ENCODE peak calls at places on chromosomes 2 and 18, in seven cellular contexts. S is tibial artery, F is aorta, D is Peyer's patch, E is small intestine, I is SK-N-SH, K is tibial nerve. A is an unnamed sample. For H3K4me1 and H3K27me3, the result is how much of the 10 kb centered on the place peaks cover.

GRCh38 chr18:46393230-46393629 is 263.8 kb downstream of the LOXHD1 start:
- DNase-seq in E (no peak), D (no peak), F (no peak), S (no peak), I (peak), K (no peak), A (no peak)

GRCh38 chr2:45930396-45930792 is 278.9 kb downstream of the PRKCE start:
- DNase-seq in F (no peak), E (peak), S (no peak), I (no peak), K (no peak), D (no peak), A (no peak)

GRCh38 chr2:216233281-216233995 is 124.3 kb downstream of the XRCC5 start:
- DNase-seq in F (no peak), E (no peak), K (no peak), D (no peak), I (no peak), S (no peak), A (no peak)

GRCh38 chr2:231133365-231134114 is 8.7 kb upstream of the HTR2B start:
- DNase-seq in K (no peak), D (no peak), I (no peak), S (no peak), F (no peak), E (no peak), A (no peak)

GRCh38 chr2:136008205-136008865 is 22.9 kb upstream of the DARS1 start:
- DNase-seq in I (no peak), D (peak), F (no peak), K (peak), S (peak), E (no peak), A (peak)

GRCh38 chr2:120985997-120986651 is 250.5 kb downstream of the GLI2 start:
- DNase-seq in I (peak), F (peak), K (no peak), S (peak), D (peak), E (no peak), A (peak)

GRCh38 chr2:16154061-16154460 is 213.7 kb downstream of the MYCN start:
- DNase-seq in D (no peak), F (no peak), I (no peak), S (no peak), K (peak), E (no peak), A (no peak)

GRCh38 chr2:105749583-105750399 is 5.1 kb downstream of the NCK2 start:
- DNase-seq in K (no peak), S (no peak), E (no peak), D (peak), F (no peak), I (no peak), A (no peak)

GRCh38 chr2:186125156-186125555 is 360.9 kb upstream of the ZC3H15 start:
- DNase-seq in F (no peak), K (no peak), S (no peak), E (no peak), D (no peak), I (no peak), A (no peak)

GRCh38 chr2:200003444-200003843 is 48.1 kb downstream of the MAIP1 start:
- DNase-seq in I (no peak), S (no peak), F (no peak), D (no peak), K (no peak), E (no peak), A (no peak)

GRCh38 chr2:130376433-130377293 is 20.8 kb downstream of the PTPN18 start:
- DNase-seq in E (no peak), F (no peak), S (no peak), K (no peak), I (no peak), D (no peak), A (no peak)

GRCh38 chr18:54263904-54264336 is 5.4 kb upstream of the POLI start:
- DNase-seq in K (no peak), E (no peak), F (no peak), I (no peak), S (no peak), D (no peak), A (no peak)
- H3K4me1 ChIP-seq in K (under half), E (under half), F (under half), I (under half), S (under half), D (under half), A (under half)

DNA sequence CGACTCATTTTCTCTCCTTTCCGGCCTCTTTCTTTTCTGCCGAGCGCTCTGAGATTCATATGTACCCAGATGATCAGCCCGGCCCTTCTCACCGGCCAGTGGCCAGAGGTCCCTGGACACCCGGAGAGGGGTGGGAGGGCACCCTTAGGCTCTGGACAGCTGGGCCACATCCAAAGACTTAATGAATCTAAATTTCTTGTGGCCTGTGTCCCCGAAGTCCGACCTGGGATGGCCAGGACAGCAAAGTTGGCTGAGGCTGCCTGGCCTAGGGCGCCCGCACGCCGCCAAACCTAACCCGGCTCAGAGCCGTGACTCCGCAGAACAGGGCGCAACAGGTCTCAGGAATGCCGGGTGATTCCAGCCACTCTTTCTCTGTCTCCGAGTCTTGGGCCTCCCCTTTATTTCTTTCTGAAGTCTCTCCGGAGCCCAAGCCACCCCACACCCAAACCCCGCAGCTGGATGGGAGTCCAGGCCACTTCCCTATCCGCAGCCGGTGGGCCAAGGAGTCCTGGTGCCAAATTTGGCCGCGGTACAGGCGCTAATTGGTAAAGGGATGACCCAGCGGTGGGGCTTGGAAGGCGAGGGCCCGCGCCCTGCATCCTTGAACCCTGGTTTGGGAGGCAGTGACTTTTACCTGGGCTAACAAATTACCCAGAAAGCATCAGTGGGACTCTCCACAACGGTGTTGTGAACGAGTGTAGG is 2.6 kb upstream of the PAX3 start:
- DNase-seq in K (no peak), F (no peak), S (no peak), I (no peak), E (no peak), D (no peak), A (no peak)
- H3K27me3 ChIP-seq in K (half or more), F (under half), S (half or more), I (half or more), E (under half), D (half or more), A (half or more)

DNA sequence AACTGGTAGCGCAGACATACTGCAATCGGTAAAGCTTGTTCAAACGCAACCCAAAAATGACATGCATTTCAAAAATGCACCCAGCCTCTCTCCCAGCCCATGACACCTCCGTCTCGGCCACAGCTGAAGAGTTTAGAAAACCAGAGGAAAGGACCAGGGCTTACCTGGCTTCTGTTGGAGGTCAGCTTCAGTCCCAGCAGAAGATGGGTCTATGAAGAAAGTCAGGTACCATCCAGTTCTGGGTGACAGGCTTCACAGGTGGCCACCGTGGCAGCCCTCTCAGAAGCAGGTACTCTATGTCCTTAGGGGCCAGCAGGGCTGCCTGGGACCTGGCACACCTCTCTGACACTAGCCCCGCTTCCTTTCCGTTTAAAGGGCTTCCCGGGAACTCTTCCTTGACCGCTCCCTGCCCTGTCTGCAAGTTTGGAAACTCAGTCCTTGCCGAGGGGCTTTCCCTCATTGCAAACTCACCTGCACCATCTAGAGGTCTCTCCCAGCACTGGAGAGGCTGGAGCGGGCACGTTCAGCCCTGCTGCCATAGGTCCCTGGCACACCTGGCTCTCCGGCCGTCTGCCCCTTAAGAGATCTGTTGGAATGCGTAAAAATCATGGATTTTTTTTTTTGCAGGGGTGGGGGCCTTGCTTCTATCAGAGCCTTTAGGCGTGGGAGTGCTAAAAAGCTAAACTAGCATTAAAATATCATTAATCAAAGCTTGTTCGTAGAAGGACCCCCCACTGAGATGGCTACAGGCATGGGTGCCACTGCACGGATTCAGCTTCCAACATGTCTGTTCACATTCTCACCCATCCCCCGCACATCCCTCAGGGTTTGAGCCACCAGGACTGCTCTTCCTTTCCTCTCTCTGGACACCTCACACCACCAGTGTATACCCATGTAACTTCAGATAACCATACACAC is at the start of gene EDAR:
- DNase-seq in I (peak), D (peak), E (peak), S (no peak), K (no peak), F (no peak), A (no peak)
- H3K4me3 ChIP-seq in I (no peak), D (peak), E (no peak), S (no peak), K (no peak), F (no peak), A (no peak)

DNA sequence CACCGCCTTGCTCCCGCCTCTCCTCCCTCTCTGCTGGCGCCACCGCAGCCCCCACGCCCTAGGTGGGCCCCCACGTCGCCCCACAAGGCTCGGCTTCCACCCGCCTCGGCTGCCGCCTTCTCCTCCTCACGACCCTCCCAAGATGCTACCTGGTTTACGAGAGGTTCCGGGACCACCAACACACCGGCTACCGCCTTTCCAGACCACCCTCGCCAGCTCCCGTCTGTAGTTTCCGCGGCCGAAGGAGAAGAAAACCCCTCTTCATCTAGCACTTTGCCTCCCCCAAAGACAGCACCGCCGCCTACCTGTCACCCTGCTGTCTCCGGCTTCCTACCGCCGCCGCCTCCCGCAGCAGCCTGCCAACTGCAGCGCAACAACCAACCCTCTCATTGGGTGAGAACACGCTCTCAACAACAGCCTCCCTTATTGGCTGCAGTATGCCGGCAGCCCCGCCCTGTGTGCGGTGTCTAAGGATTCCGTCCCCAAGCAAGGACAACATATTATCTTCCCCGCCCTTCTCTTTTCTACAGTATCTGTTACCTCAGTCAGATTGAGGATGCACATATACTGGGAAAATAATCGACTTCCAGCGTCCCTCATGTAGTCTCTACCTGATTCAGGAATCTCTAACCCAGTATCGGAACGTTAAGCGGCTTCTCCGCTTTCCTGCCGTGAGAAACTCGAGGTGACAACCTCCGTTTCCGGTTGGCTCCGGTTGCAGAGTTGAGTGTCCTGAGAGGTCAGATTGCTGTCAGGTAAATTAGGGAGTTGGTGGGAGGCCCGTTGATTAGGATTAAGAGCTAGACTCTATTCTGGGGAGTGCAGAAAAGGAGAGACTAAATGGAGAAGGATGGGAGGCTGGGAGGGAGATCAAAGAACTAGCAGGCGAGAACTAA is at the start of the genes HYCC2 and NDUFB3:
- DNase-seq in I (peak), F (peak), E (peak), K (peak), S (peak), D (peak), A (peak)
- H3K4me1 ChIP-seq in I (under half), F (under half), E (under half), K (under half), S (under half), D (under half), A (under half)

DNA sequence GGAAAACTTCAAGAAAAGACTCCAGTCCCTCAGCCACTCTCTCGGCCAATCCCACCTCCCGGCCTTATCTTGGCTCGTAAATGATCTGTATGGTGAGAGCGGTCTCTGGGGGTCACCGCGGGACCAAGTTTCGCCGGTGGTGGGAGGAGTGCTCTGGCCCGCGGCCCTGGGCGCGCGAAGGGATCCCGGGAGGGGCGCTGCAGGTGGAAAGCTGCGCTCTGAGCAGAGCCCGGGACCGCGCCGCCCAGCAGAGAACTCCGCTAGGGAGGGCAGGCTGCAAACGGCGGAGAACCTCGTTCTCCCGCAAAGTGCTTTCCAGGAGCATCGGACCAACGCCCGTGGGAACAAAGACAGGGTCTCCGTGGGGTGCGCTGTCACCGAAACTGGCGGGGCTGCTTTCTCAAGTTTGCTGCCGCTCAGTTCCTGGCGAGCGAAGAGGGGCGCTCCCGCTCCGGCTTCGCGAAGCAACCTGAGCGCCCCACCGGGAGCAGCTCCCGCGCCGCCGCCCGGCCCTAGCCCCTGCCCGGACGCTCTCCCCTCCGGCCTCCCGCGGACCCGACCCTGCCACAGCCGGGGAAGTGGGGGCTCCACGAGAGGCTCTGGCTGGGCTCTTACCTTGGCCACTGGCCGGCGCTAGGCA is 508 bp downstream of the LRP2 start:
- DNase-seq in K (no peak), S (no peak), I (peak), D (no peak), F (peak), E (peak), A (peak)
- H3K27me3 ChIP-seq in K (half or more), S (under half), I (under half), D (under half), F (under half), E (under half), A (under half)

GRCh38 chr2:179435021-179435420 is 170.4 kb upstream of the SESTD1 start:
- DNase-seq in D (no peak), S (no peak), K (no peak), I (no peak), F (no peak), E (no peak), A (no peak)
- H3K4me3 ChIP-seq in D (no peak), S (no peak), K (no peak), I (no peak), F (no peak), E (no peak), A (no peak)

DNA sequence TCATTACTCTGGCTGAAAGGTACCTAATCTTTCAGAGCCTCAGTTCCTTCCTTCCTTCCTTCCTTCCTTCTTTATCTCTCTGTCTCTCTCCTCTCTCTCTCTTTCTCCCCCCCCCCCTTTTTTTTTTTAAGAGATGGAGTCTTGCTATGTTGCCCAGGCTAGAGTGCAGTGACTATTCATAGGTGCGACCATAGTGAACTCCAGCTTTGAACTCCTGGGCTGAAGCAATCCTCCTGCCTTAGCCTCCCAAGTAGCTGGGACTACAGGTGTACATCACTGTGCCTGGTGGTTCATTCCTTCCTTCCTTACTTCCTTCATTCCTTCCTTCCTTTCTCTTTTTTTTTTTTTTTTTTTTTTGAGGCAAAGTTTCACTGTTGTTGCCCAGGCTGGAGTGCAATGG is 64.3 kb upstream of the MAP4K3 start:
- DNase-seq in S (no peak), D (no peak), F (no peak), I (no peak), E (no peak), K (no peak), A (no peak)
- H3K4me1 ChIP-seq in S (under half), D (under half), F (under half), I (under half), E (under half), K (under half), A (under half)

GRCh38 chr2:70552501-70553333 is 909 bp downstream of the TGFA start:
- DNase-seq in F (no peak), S (no peak), I (peak), K (no peak), D (no peak), E (peak), A (no peak)

GRCh38 chr2:70554338-70554892 is 789 bp upstream of the TGFA start:
- DNase-seq in E (no peak), I (no peak), D (no peak), F (no peak), K (no peak), S (no peak), A (no peak)

GRCh38 chr2:70551156-70551555 is 2.5 kb downstream of the TGFA start:
- DNase-seq in F (no peak), D (no peak), I (no peak), E (no peak), S (no peak), K (no peak), A (no peak)

GRCh38 chr2:70553334-70553583 is 367 bp downstream of the TGFA start:
- DNase-seq in K (peak), S (no peak), I (no peak), D (peak), F (no peak), E (peak), A (peak)

DNA sequence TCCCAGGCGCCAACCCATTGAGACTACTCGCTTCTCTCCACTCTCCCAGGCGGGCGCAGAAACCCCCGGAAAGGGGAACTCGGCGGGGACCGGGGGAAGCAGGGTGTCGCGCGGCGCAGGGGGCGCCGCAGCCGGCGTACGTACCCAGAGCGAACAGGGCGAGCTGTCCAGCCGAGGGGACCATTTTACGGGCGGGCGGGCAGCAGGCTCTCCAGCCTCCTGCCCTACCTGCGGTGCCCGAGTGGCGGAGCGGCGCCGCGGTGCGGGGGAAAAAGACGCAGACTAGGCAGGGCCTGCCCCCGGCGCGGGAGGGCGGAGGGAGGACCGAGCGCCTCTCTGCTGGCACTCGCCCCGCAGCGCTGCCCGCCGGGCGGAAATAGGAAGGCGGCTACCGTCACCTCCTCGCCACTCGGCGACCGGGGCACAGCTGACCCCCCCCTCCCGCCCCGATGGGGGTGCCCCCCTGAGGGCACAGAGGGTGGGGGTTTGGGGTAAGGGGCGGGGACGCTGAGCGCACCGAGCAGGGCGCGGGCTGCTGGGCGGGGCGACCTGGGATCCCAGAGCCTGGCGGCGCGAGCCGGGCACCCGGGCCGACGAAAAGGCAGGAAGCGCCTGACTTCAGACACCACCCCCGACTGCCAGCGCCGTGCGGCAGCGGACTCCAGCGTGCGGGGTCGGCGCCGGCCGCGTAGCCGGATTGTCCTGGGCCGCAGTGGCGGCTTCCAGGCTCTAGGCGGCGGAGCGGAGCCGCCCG is at the start of gene TGFA:
- DNase-seq in S (peak), D (peak), I (peak), K (no peak), F (peak), E (peak), A (peak)
- H3K27me3 ChIP-seq in S (under half), D (under half), I (under half), K (under half), F (under half), E (under half), A (half or more)

GRCh38 chr2:109419960-109420370 is 193.8 kb downstream of the SEPTIN10 start:
- DNase-seq in F (peak), E (no peak), I (peak), S (no peak), K (no peak), D (no peak), A (peak)
- H3K4me3 ChIP-seq in F (no peak), E (no peak), I (no peak), S (no peak), K (no peak), D (no peak), A (no peak)

A was measured in left lung.